ENCODE peak calls at places on chromosome 17, in six cellular contexts. V is HT-29; T is NCI-H460; G is activated CD4-positive, alpha-beta T cell treated with anti-CD3 and anti-CD28 coated beads, Interleukin-2, amount 10 ng/mL, durations not matched to agents 7 days and 5 days; L is AG10803; C is activated T-helper 1 cell treated with Interleukin-2 at 50 U/mL for 16 hours. B is an unnamed sample.

GRCh38 chr17:55057184-55057583 is 88.6 kb downstream of the STXBP4 start:
- DNase-seq in V (no peak), T (no peak), G (no peak), L (no peak), C (no peak), B (no peak)

GRCh38 chr17:12979826-12980500 is 37.9 kb downstream of the ELAC2 start:
- DNase-seq in V (no peak), T (no peak), G (no peak), L (peak; percentile 34), C (no peak), B (no peak)

GRCh38 chr17:13337864-13338371 is 263.8 kb downstream of the HS3ST3A1 start:
- DNase-seq in V (peak; percentile 19), T (peak; percentile 45), G (peak; percentile 9), L (peak; percentile 73), C (no peak), B (peak; percentile 52)

GRCh38 chr17:67689534-67690177 is 28.1 kb upstream of the NOL11 start:
- DNase-seq in V (peak; percentile 95), T (peak; percentile 56), G (peak; percentile 74), L (peak; percentile 67), C (no peak), B (peak; percentile 49)

GRCh38 chr17:13953871-13954270 is 115.4 kb upstream of the COX10 start:
- DNase-seq in V (no peak), T (no peak), G (no peak), L (peak; percentile 70), C (no peak), B (no peak)

GRCh38 chr17:39979021-39979660 is 1.5 kb upstream of the PSMD3 start:
- DNase-seq in V (no peak), T (no peak), G (no peak), L (peak; percentile 84), C (no peak), B (no peak)

GRCh38 chr17:42775534-42776098 is 2.4 kb downstream of the VPS25 start:
- DNase-seq in V (no peak), T (no peak), G (no peak), L (no peak), C (no peak), B (no peak)

GRCh38 chr17:42276609-42277341 is 584 bp upstream of the STAT5B start:
- DNase-seq in V (peak; percentile 70), T (no peak), G (no peak), L (peak; percentile 73), C (peak; percentile 13), B (no peak)

GRCh38 chr17:44604149-44605115 is 47.1 kb downstream of the FZD2 start:
- DNase-seq in V (no peak), T (no peak), G (no peak), L (no peak), C (no peak), B (no peak)

GRCh38 chr17:55273579-55274370 is 9.0 kb downstream of the HLF start:
- DNase-seq in V (no peak), T (no peak), G (no peak), L (peak; percentile 48), C (no peak), B (peak; percentile 74)

GRCh38 chr17:39677581-39678339 is 9.5 kb downstream of the PNMT start:
- DNase-seq in V (no peak), T (no peak), G (no peak), L (no peak), C (no peak), B (no peak)

GRCh38 chr17:29143894-29144293 is 36.3 kb downstream of the MYO18A start:
- DNase-seq in V (peak; percentile 36), T (peak; percentile 34), G (peak; percentile 22), L (peak; percentile 40), C (no peak), B (peak; percentile 54)

B was measured in T47D.